ENCODE peak calls at places on chromosomes 16 and 17, in five cellular contexts. J, A, Z, Q and D are unnamed samples.

GRCh38 chr17:46851029-46851741 is at the start of gene WNT9B:
- DNase-seq in J (no peak), A (peak; percentile 86), Z (no peak), Q (no peak), D (no peak)

GRCh38 chr16:66539628-66540469 is 10.1 kb downstream of the TK2 start:
- DNase-seq in J (no peak), A (no peak), Z (no peak), Q (peak; percentile 79), D (no peak)

GRCh38 chr17:42301022-42301421 is 12.7 kb downstream of the STAT5A start:
- DNase-seq in J (no peak), A (no peak), Z (no peak), Q (no peak), D (no peak)

GRCh38 chr17:19409509-19409908 is 1.5 kb upstream of the RNF112 start:
- DNase-seq in J (peak; percentile 91), A (peak; percentile 36), Z (no peak), Q (peak; percentile 63), D (no peak)

GRCh38 chr16:20814761-20815160 is 8.4 kb downstream of the REXO5 start:
- DNase-seq in J (peak; percentile 0), A (no peak), Z (no peak), Q (no peak), D (no peak)

GRCh38 chr17:77451271-77451893 is 310.6 kb downstream of the SEC14L1 start:
- DNase-seq in J (peak; percentile 69), A (peak; percentile 94), Z (peak; percentile 71), Q (no peak), D (peak; percentile 92)

GRCh38 chr17:80219013-80219776 is 938 bp downstream of the SGSH start:
- DNase-seq in J (peak; percentile 80), A (peak; percentile 40), Z (no peak), Q (peak; percentile 51), D (no peak)

GRCh38 chr16:27867122-27868110 is 196.1 kb downstream of the GSG1L start:
- DNase-seq in J (peak; percentile 51), A (peak; percentile 89), Z (peak; percentile 70), Q (peak; percentile 42), D (peak; percentile 46)

GRCh38 chr16:50674831-50675230 is 6.3 kb downstream of the SNX20 start:
- DNase-seq in J (no peak), A (no peak), Z (no peak), Q (no peak), D (no peak)

GRCh38 chr17:38455288-38455915 is 27.1 kb downstream of the ARHGAP23 start:
- DNase-seq in J (no peak), A (peak; percentile 73), Z (no peak), Q (peak; percentile 49), D (no peak)

GRCh38 chr17:65058615-65059014 is 2.1 kb upstream of the GNA13 start:
- DNase-seq in J (no peak), A (no peak), Z (no peak), Q (peak; percentile 37), D (no peak)

GRCh38 chr16:27106305-27106704 is 39.6 kb downstream of the C16orf82 start:
- DNase-seq in J (no peak), A (no peak), Z (no peak), Q (no peak), D (no peak)

GRCh38 chr17:11144358-11145233 is 96.4 kb upstream of the SHISA6 start:
- DNase-seq in J (no peak), A (peak; percentile 70), Z (peak; percentile 33), Q (peak; percentile 15), D (peak; percentile 39)

GRCh38 chr16:4911831-4912422 is 25.0 kb downstream of the PPL start:
- DNase-seq in J (peak; percentile 33), A (no peak), Z (no peak), Q (no peak), D (no peak)

GRCh38 chr16:48352648-48353347 is 32.4 kb downstream of the SIAH1 start:
- DNase-seq in J (no peak), A (no peak), Z (no peak), Q (no peak), D (no peak)

GRCh38 chr17:40472733-40473452 is 28.5 kb downstream of the TNS4 start:
- DNase-seq in J (peak; percentile 49), A (no peak), Z (no peak), Q (no peak), D (no peak)

GRCh38 chr17:20009052-20009301 is 182 bp upstream of the SPECC1 start:
- DNase-seq in J (no peak), A (no peak), Z (no peak), Q (no peak), D (no peak)

GRCh38 chr16:9500872-9501271 is 409.4 kb downstream of the HAPSTR1 start:
- DNase-seq in J (no peak), A (peak; percentile 50), Z (no peak), Q (no peak), D (no peak)

GRCh38 chr16:89352091-89352681 is 134.7 kb downstream of the ZNF778 start:
- DNase-seq in J (no peak), A (no peak), Z (no peak), Q (peak; percentile 51), D (no peak)

GRCh38 chr16:22262460-22262859 is 34.7 kb upstream of the POLR3E start:
- DNase-seq in J (peak; percentile 45), A (no peak), Z (no peak), Q (no peak), D (no peak)

GRCh38 chr16:69106491-69107291 is 1.2 kb downstream of the HAS3 start:
- DNase-seq in J (no peak), A (peak; percentile 56), Z (no peak), Q (no peak), D (peak; percentile 51)

GRCh38 chr16:69108069-69108904 is 2.8 kb downstream of the HAS3 start:
- DNase-seq in J (no peak), A (peak; percentile 81), Z (no peak), Q (no peak), D (no peak)

GRCh38 chr16:69107311-69107962 is 2.0 kb downstream of the HAS3 start:
- DNase-seq in J (no peak), A (peak; percentile 35), Z (no peak), Q (no peak), D (peak; percentile 37)

GRCh38 chr16:69108905-69109252 is 3.4 kb downstream of the HAS3 start:
- DNase-seq in J (no peak), A (no peak), Z (no peak), Q (no peak), D (no peak)

GRCh38 chr16:69105501-69106361 is at the start of gene HAS3:
- DNase-seq in J (peak; percentile 48), A (peak; percentile 96), Z (peak; percentile 64), Q (peak; percentile 43), D (peak; percentile 70)
- H2BK5ac ChIP-seq in J (no peak within 1 kb of the TSS), A (no peak within 1 kb of the TSS), Z (peak within 1 kb of the TSS; percentile 88), Q (no peak within 1 kb of the TSS), D (peak within 1 kb of the TSS; percentile 78)

GRCh38 chr17:48556534-48557401 is 11.9 kb upstream of the HOXB2 start:
- DNase-seq in J (peak; percentile 57), A (no peak), Z (no peak), Q (no peak), D (no peak)
- H3K4me3 ChIP-seq in J (peak overlapping the region; percentile 21), A (no peak overlapping the region), Z (no peak overlapping the region), Q (no peak overlapping the region), D (no peak overlapping the region)

GRCh38 chr17:48721009-48721402 is 1.3 kb downstream of the PRAC1 start:
- DNase-seq in J (no peak), A (no peak), Z (no peak), Q (no peak), D (no peak)

GRCh38 chr17:48720263-48721008 is 1.9 kb downstream of the PRAC1 start:
- DNase-seq in J (no peak), A (no peak), Z (no peak), Q (no peak), D (no peak)

GRCh38 chr17:48718162-48718780 is 4.0 kb downstream of the PRAC1 start:
- DNase-seq in J (no peak), A (no peak), Z (no peak), Q (no peak), D (no peak)

GRCh38 chr17:48718781-48719641 is 3.3 kb downstream of the PRAC1 start:
- DNase-seq in J (no peak), A (peak; percentile 84), Z (no peak), Q (no peak), D (no peak)

GRCh38 chr17:48719642-48720262 is 2.6 kb downstream of the PRAC1 start:
- DNase-seq in J (no peak), A (peak; percentile 96), Z (peak; percentile 79), Q (no peak), D (no peak)
- H4K8ac ChIP-seq in J (no peak overlapping the region), A (no peak overlapping the region), Z (no peak overlapping the region), Q (no peak overlapping the region), D (no peak overlapping the region)

DNA sequence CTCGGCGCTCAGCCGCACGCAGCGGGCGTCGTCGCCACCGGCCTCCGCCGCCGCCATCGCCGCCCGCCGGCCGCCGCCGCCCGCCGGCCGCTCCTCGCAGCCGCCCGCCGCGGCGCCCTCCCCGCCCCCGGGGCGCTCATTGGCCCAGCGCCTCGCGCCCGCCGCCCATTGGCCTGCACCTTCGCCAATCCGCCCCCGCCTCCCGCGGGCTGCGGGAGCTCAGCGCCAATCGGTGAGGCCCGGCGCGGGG is at the start of gene PGP:
- DNase-seq in J (no peak), A (no peak), Z (no peak), Q (no peak), D (no peak)
- H2BK5ac ChIP-seq in J (peak within 1 kb of the TSS; percentile 84), A (peak within 1 kb of the TSS; percentile 96), Z (peak within 1 kb of the TSS; percentile 99), Q (peak within 1 kb of the TSS; percentile 86), D (peak within 1 kb of the TSS; percentile 94)

GRCh38 chr17:57557363-57557762 is 187.7 kb downstream of the CCDC182 start:
- DNase-seq in J (no peak), A (no peak), Z (no peak), Q (no peak), D (no peak)
- H3K4me3 ChIP-seq in J (no peak overlapping the region), A (no peak overlapping the region), Z (no peak overlapping the region), Q (no peak overlapping the region), D (no peak overlapping the region)

DNA sequence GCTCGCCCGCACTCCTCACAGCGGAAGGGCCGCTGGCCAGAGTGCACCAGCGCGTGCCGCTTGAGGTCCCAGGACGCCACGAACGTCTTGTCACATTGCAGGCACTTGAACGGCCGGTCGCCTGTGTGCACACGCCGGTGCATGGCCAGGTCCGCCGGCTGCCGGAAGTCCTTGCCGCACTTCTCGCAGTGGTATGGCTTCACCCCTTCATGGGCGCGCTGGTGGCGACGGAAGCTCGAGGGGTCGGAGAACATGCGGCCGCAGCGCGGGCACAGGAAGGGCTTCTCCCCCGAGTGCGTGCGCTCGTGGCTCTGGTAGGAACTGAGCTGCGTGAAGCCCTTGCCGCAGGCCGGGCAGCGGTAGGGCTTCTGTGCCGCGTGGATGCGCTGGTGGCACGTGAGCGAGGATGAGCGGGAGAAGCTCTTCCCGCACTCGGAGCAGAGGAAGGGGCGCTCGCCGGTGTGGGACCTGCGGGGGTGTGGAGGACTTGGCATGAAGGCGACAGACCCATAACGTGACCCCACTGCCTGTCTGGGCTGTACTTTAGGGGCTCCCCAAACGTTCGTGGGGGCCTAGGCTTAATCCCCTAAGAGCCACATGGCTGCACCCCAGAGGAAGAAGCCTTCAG is 12.1 kb downstream of the ZNF668 start:
- DNase-seq in J (no peak), A (no peak), Z (no peak), Q (no peak), D (no peak)
- H4K8ac ChIP-seq in J (no peak overlapping the region), A (no peak overlapping the region), Z (peak overlapping the region; percentile 35), Q (no peak overlapping the region), D (no peak overlapping the region)